ENCODE peak calls at places on chromosomes 4 and X, in nine cellular contexts. H is IMR-90; O is thyroid gland; I is BE2C; F is CD4-positive, CD25-positive, alpha-beta regulatory T cell; E is GM23338; V is cardiac muscle cell; L is uterus; B is right atrium auricular region. K is an unnamed sample. For H3K27me3, the result is how much of the 10 kb centered on the place peaks cover.

GRCh38 chrX:119945481-119945880 is 1.9 kb upstream of the NKAP start:
- DNase-seq in H (no peak), O (no peak), I (no peak), F (no peak), E (no peak), V (no peak), L (no peak), B (no peak), K (no peak)

GRCh38 chrX:134020910-134021309 is 35.5 kb upstream of the GPC3 start:
- DNase-seq in H (no peak), O (no peak), I (no peak), F (no peak), E (peak), V (peak), L (no peak), B (no peak), K (peak)

GRCh38 chrX:100449696-100450606 is 39.9 kb upstream of the PCDH19 start:
- DNase-seq in H (no peak), O (peak), I (no peak), F (no peak), E (no peak), V (no peak), L (peak), B (no peak), K (peak)

GRCh38 chrX:40849906-40850672 is 114.7 kb upstream of the MED14 start:
- DNase-seq in H (peak), O (no peak), I (no peak), F (no peak), E (no peak), V (no peak), L (no peak), B (no peak), K (no peak)

GRCh38 chr4:114599231-114600065 is 841 bp downstream of the UGT8 start:
- DNase-seq in H (no peak), O (peak), I (peak), F (no peak), E (peak), V (peak), L (no peak), B (no peak), K (no peak)

GRCh38 chr4:127352220-127352619 is 280.5 kb upstream of the INTU start:
- DNase-seq in H (no peak), O (peak), I (no peak), F (no peak), E (peak), V (no peak), L (no peak), B (no peak), K (no peak)

GRCh38 chr4:84967292-84967651 is 782 bp upstream of the WDFY3 start:
- DNase-seq in H (peak), O (no peak), I (no peak), F (no peak), E (no peak), V (no peak), L (peak), B (no peak), K (peak)

GRCh38 chr4:2085496-2085901 is 26.4 kb downstream of the NAT8L start:
- DNase-seq in H (no peak), O (no peak), I (no peak), F (no peak), E (no peak), V (no peak), L (no peak), B (peak), K (peak)

GRCh38 chrX:117834076-117834475 is 282.5 kb downstream of the KLHL13 start:
- DNase-seq in H (no peak), O (no peak), I (no peak), F (no peak), E (no peak), V (no peak), L (no peak), B (no peak), K (no peak)

GRCh38 chr4:98619197-98619596 is 39.2 kb downstream of the TSPAN5 start:
- DNase-seq in H (no peak), O (no peak), I (no peak), F (no peak), E (no peak), V (no peak), L (no peak), B (no peak), K (no peak)

GRCh38 chrX:106247162-106247561 is 79.1 kb downstream of the PWWP3B start:
- DNase-seq in H (no peak), O (no peak), I (no peak), F (no peak), E (no peak), V (no peak), L (no peak), B (no peak), K (peak)

GRCh38 chrX:25020391-25021131 is 4.8 kb upstream of the ARX start:
- DNase-seq in H (no peak), O (no peak), I (peak), F (no peak), E (peak), V (peak), L (no peak), B (no peak), K (no peak)

GRCh38 chr4:137274404-137274803 is 257.9 kb downstream of the PCDH18 start:
- DNase-seq in H (peak), O (no peak), I (no peak), F (no peak), E (no peak), V (no peak), L (no peak), B (no peak), K (no peak)

GRCh38 chr4:150518559-150518958 is 63.4 kb upstream of the MAB21L2 start:
- DNase-seq in H (peak), O (no peak), I (no peak), F (no peak), E (no peak), V (no peak), L (no peak), B (no peak), K (peak)

GRCh38 chr4:8549352-8549931 is 30.8 kb upstream of the GPR78 start:
- DNase-seq in H (no peak), O (no peak), I (no peak), F (no peak), E (no peak), V (no peak), L (no peak), B (no peak), K (no peak)

DNA sequence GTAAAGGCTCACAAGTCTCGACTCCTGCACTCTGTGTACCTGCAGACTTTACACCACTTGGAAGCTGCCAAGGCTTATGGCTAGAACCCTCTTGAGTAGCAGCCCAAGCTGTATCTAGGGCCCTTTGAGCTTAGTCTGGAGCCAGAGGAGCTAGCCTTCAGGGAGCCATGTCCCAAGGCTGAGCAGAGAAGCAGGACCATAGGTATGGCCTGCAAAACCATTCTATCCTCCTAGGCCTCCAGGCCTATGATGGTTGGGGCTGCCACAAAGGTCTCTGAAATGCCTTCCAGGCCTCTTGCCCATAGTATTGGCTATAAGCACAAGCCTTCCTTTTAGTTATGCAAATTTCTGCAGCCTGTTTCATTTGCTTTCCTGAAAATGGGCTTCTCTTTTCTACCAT is 380.7 kb upstream of the CPXCR1 start:
- DNase-seq in H (no peak), O (no peak), I (no peak), F (no peak), E (no peak), V (no peak), L (no peak), B (no peak), K (no peak)
- H3K27me3 ChIP-seq in H (under half), O (under half), I (under half), F (under half), E (under half), V (under half), L (under half), B (under half), K (under half)

DNA sequence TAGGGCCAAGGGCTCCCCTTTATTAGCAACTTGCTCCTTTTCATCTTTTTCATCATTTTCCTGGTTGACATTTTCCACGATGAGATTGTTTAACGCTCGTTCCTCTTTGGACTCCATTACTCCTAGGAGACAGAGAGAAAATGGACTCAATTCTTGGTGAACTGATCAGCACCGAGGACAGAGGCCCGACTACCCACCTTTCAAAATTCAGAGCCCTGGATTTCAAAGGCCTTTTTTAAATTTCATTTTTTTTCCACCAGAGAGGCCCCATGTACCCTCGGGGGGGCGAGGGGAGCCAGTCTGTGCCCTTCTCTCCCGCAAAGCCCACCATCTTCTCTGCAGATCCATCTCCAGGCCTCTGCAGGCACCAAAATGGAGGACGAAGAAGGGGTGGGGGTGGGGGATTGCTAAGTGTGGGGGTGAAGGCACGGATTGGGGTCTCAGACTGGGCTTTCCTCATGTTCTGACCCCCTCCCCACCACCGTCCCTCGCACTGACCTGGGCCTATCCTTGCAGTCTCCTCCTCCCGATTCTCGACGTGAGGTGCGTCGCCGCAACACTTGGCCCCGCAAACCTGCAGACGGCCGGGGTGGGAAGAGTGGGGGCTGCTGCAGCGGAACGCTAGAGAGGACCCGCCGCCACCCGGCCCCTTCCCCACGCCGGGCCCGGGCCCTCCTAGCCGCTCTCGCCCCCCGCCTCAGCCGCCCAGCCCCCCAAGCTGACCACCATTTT is 764 bp downstream of the BEX2 start:
- DNase-seq in H (no peak), O (no peak), I (no peak), F (peak), E (peak), V (peak), L (no peak), B (no peak), K (no peak)
- H3K4me3 ChIP-seq in H (no peak), O (no peak), I (peak), F (no peak), E (peak), V (peak), L (peak), B (peak), K (peak)

DNA sequence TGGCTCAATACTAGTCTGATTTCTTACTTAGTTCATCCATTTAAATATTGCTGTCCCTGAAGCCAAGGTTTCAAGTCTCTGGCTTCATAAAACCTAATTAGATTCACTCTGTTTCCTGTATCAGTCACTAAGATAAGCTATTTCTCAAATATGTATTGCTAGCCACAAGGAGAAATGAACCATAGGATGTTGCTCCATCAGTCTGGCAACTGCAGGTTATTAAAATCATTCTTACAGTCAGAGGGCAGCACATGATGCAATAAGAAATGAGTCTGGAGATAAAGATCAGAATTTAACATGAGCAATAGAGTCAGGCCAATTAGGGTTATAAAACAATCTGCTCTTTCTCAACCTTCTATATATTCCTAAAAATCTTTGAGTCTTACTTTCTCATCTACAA is 7.2 kb downstream of the PRKG2 start:
- DNase-seq in H (peak), O (no peak), I (no peak), F (no peak), E (no peak), V (no peak), L (no peak), B (no peak), K (peak)
- H3K27me3 ChIP-seq in H (under half), O (under half), I (under half), F (under half), E (under half), V (under half), L (under half), B (under half), K (under half)

GRCh38 chr4:185211641-185212040 is 2.2 kb downstream of the SNX25 start:
- DNase-seq in H (no peak), O (no peak), I (no peak), F (no peak), E (no peak), V (no peak), L (no peak), B (no peak), K (no peak)
- H3K4me3 ChIP-seq in H (no peak), O (no peak), I (peak), F (peak), E (peak), V (peak), L (no peak), B (no peak), K (no peak)